ENCODE peak calls at places on chromosomes 4 and X, in nine cellular contexts. Z is fibroblast of the aortic adventitia; U is mucosa of gallbladder; R is endothelial cell; P is activated CD4-positive, alpha-beta memory T cell treated with anti-CD3 and anti-CD28 coated beads, Interleukin-2, amount 10 ng/mL, durations not matched to agents 7 days and 5 days; D is effector memory CD4-positive, alpha-beta T cell; S is caudate nucleus; C is astrocyte of the spinal cord; O is erythroblast. W is an unnamed sample.

GRCh38 chr4:38150766-38151165 is 190.6 kb downstream of the PTTG2 start:
- DNase-seq in Z (peak), U (no peak), R (no peak), P (no peak), D (no peak), S (no peak), C (no peak), O (no peak), W (no peak)

GRCh38 chr4:186920486-186920885 is 196.8 kb upstream of the FAT1 start:
- DNase-seq in Z (peak), U (no peak), R (no peak), P (no peak), D (no peak), S (no peak), C (peak), O (no peak), W (no peak)

GRCh38 chr4:52091811-52092210 is 40.7 kb downstream of the SPATA18 start:
- DNase-seq in Z (peak), U (no peak), R (no peak), P (no peak), D (no peak), S (no peak), C (peak), O (no peak), W (no peak)

GRCh38 chrX:70219938-70220764 is 14.3 kb upstream of the AWAT1 start:
- DNase-seq in Z (peak), U (no peak), R (no peak), P (no peak), D (no peak), S (no peak), C (peak), O (peak), W (no peak)

GRCh38 chr4:211033-211511 is 86.8 kb downstream of the ZNF718 start:
- DNase-seq in Z (no peak), U (no peak), R (no peak), P (no peak), D (no peak), S (no peak), C (no peak), O (no peak), W (no peak)

GRCh38 chr4:15934259-15934658 is 4.3 kb downstream of the FGFBP1 start:
- DNase-seq in Z (no peak), U (no peak), R (no peak), P (no peak), D (no peak), S (no peak), C (no peak), O (no peak), W (no peak)

GRCh38 chr4:45317276-45317675 is 590.9 kb upstream of the GNPDA2 start:
- DNase-seq in Z (peak), U (no peak), R (no peak), P (no peak), D (no peak), S (no peak), C (peak), O (no peak), W (no peak)

GRCh38 chrX:144681501-144681900 is 565.8 kb upstream of the SPANXN1 start:
- DNase-seq in Z (peak), U (no peak), R (no peak), P (no peak), D (no peak), S (no peak), C (peak), O (no peak), W (no peak)

GRCh38 chr4:78397292-78397630 is 154.3 kb upstream of the ANXA3 start:
- DNase-seq in Z (no peak), U (no peak), R (no peak), P (no peak), D (no peak), S (no peak), C (no peak), O (no peak), W (no peak)

GRCh38 chrX:44130189-44130588 is 157.0 kb upstream of the NDP start:
- DNase-seq in Z (no peak), U (no peak), R (no peak), P (no peak), D (no peak), S (no peak), C (no peak), O (no peak), W (no peak)

GRCh38 chr4:90992213-90992612 is 865.0 kb downstream of the CCSER1 start:
- DNase-seq in Z (no peak), U (no peak), R (no peak), P (no peak), D (no peak), S (no peak), C (no peak), O (no peak), W (no peak)

GRCh38 chr4:158833602-158834001 is 64.8 kb downstream of the FNIP2 start:
- DNase-seq in Z (no peak), U (no peak), R (no peak), P (no peak), D (no peak), S (no peak), C (no peak), O (no peak), W (no peak)

GRCh38 chr4:65508169-65508568 is 162.1 kb downstream of the EPHA5 start:
- DNase-seq in Z (peak), U (no peak), R (no peak), P (no peak), D (no peak), S (no peak), C (peak), O (no peak), W (no peak)

GRCh38 chr4:180967936-180968335 is 1275.3 kb upstream of the TENM3 start:
- DNase-seq in Z (no peak), U (no peak), R (no peak), P (no peak), D (no peak), S (no peak), C (no peak), O (no peak), W (no peak)

GRCh38 chrX:106728337-106728736 is 1.8 kb downstream of the RNF128 start:
- DNase-seq in Z (peak), U (no peak), R (no peak), P (no peak), D (no peak), S (no peak), C (no peak), O (no peak), W (no peak)

GRCh38 chrX:46788902-46789301 is 30.0 kb upstream of the SLC9A7 start:
- DNase-seq in Z (peak), U (no peak), R (no peak), P (no peak), D (no peak), S (no peak), C (peak), O (no peak), W (no peak)

GRCh38 chr4:103499094-103499493 is 220.7 kb downstream of the TACR3 start:
- DNase-seq in Z (no peak), U (no peak), R (no peak), P (no peak), D (no peak), S (no peak), C (no peak), O (no peak), W (no peak)

GRCh38 chr4:77269505-77269904 is 112.5 kb downstream of the CCNG2 start:
- DNase-seq in Z (no peak), U (no peak), R (no peak), P (no peak), D (no peak), S (no peak), C (no peak), O (no peak), W (no peak)

GRCh38 chr4:109111031-109111430 is 191.4 kb downstream of the COL25A1 start:
- DNase-seq in Z (no peak), U (no peak), R (no peak), P (no peak), D (no peak), S (no peak), C (no peak), O (no peak), W (no peak)

GRCh38 chr4:39048291-39048690 is 13.7 kb upstream of the KLHL5 start:
- DNase-seq in Z (peak), U (no peak), R (no peak), P (no peak), D (no peak), S (no peak), C (no peak), O (no peak), W (no peak)

GRCh38 chrX:34619920-34620319 is 37.2 kb downstream of the TMEM47 start:
- DNase-seq in Z (no peak), U (no peak), R (no peak), P (no peak), D (no peak), S (no peak), C (no peak), O (no peak), W (no peak)

W was measured in NCI-H2107.